ENCODE peak calls at places on chromosome 13, in five cellular contexts. One of them, this sample, is unnamed.

GRCh38 chr13:99931462-99931861 is 40.1 kb downstream of the ZIC5 start:
- DNase-seq in A549: no peak
- DNase-seq in heart left ventricle: no peak
- DNase-seq in breast epithelium: no peak
- DNase-seq in heart right ventricle: no peak
- DNase-seq in this sample: no peak

GRCh38 chr13:93413972-93414717 is 187.5 kb downstream of the GPC6 start:
- DNase-seq in breast epithelium: no peak
- DNase-seq in A549: no peak
- DNase-seq in heart left ventricle: no peak
- DNase-seq in heart right ventricle: no peak
- DNase-seq in this sample: no peak

GRCh38 chr13:73338389-73338788 is 279.6 kb downstream of the KLF5 start:
- DNase-seq in breast epithelium: no peak
- DNase-seq in A549: peak; percentile 39
- DNase-seq in heart left ventricle: no peak
- DNase-seq in heart right ventricle: no peak
- DNase-seq in this sample: no peak

GRCh38 chr13:39684531-39685137 is 29.2 kb downstream of the COG6 start:
- DNase-seq in A549: peak; percentile 28
- DNase-seq in breast epithelium: no peak
- DNase-seq in heart right ventricle: no peak
- DNase-seq in heart left ventricle: no peak
- DNase-seq in this sample: no peak

GRCh38 chr13:113586661-113587479 is 2.3 kb downstream of the TFDP1 start:
- DNase-seq in heart right ventricle: no peak
- DNase-seq in breast epithelium: no peak
- DNase-seq in A549: no peak
- DNase-seq in heart left ventricle: peak; percentile 24
- DNase-seq in this sample: no peak

GRCh38 chr13:103883152-103883551 is 816.9 kb upstream of the SLC10A2 start:
- DNase-seq in breast epithelium: peak; percentile 87
- DNase-seq in A549: peak; percentile 79
- DNase-seq in heart left ventricle: peak; percentile 89
- DNase-seq in heart right ventricle: peak; percentile 70
- DNase-seq in this sample: no peak

GRCh38 chr13:42847891-42848663 is 66.7 kb downstream of the FAM216B start:
- DNase-seq in breast epithelium: no peak
- DNase-seq in A549: no peak
- DNase-seq in heart right ventricle: no peak
- DNase-seq in heart left ventricle: no peak
- DNase-seq in this sample: no peak

GRCh38 chr13:65783383-65783782 is 1446.8 kb downstream of the PCDH9 start:
- DNase-seq in A549: no peak
- DNase-seq in heart left ventricle: no peak
- DNase-seq in heart right ventricle: no peak
- DNase-seq in breast epithelium: no peak
- DNase-seq in this sample: no peak

GRCh38 chr13:22278336-22278929 is 607.6 kb downstream of the FGF9 start:
- DNase-seq in heart right ventricle: peak; percentile 55
- DNase-seq in breast epithelium: peak; percentile 23
- DNase-seq in heart left ventricle: no peak
- DNase-seq in A549: peak; percentile 11
- DNase-seq in this sample: peak; percentile 73

GRCh38 chr13:50126378-50127016 is 111.3 kb downstream of the KCNRG start:
- DNase-seq in breast epithelium: no peak
- DNase-seq in heart right ventricle: no peak
- DNase-seq in A549: peak; percentile 62
- DNase-seq in heart left ventricle: no peak
- DNase-seq in this sample: no peak

GRCh38 chr13:103976371-103976770 is 910.2 kb upstream of the SLC10A2 start:
- DNase-seq in heart right ventricle: no peak
- DNase-seq in A549: no peak
- DNase-seq in heart left ventricle: no peak
- DNase-seq in breast epithelium: no peak
- DNase-seq in this sample: no peak

GRCh38 chr13:63942372-63942771 is 2526.7 kb upstream of the PCDH20 start:
- DNase-seq in heart right ventricle: no peak
- DNase-seq in breast epithelium: no peak
- DNase-seq in heart left ventricle: no peak
- DNase-seq in A549: no peak
- DNase-seq in this sample: no peak

GRCh38 chr13:114124921-114125320 is 7.5 kb downstream of the RASA3 start:
- DNase-seq in A549: no peak
- DNase-seq in heart left ventricle: no peak
- DNase-seq in breast epithelium: no peak
- DNase-seq in heart right ventricle: no peak
- DNase-seq in this sample: peak; percentile 56

GRCh38 chr13:37869506-37869755 is 141 bp downstream of the TRPC4 start:
- DNase-seq in breast epithelium: no peak
- DNase-seq in A549: no peak
- DNase-seq in heart left ventricle: no peak
- DNase-seq in heart right ventricle: no peak
- DNase-seq in this sample: no peak

GRCh38 chr13:29908411-29908810 is 58.0 kb upstream of the UBL3 start:
- DNase-seq in breast epithelium: no peak
- DNase-seq in A549: no peak
- DNase-seq in heart right ventricle: no peak
- DNase-seq in heart left ventricle: no peak
- DNase-seq in this sample: no peak

DNA sequence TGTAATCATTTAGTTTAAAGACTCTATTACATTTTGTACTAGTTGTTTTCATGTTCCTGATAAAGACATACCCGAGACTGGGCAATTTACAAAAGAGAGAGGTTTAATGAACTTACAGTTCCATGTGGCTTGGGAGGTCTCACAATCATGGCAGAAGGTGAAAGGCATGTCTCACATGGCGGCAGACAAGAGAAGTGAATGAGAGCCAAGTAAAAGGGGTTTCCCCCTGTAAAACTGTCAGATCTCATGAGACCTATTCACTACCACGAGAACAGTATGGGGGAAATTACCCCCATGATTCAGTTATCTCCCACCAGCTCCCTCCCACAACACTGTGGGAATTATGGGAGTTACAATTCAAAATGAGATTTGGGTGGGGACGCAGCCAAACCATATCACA is 129.2 kb downstream of the PAN3 start:
- DNase-seq in breast epithelium: no peak
- DNase-seq in heart left ventricle: no peak
- DNase-seq in heart right ventricle: no peak
- DNase-seq in A549: no peak
- DNase-seq in this sample: no peak
- H3K9me3 ChIP-seq in breast epithelium: no peaks in the 10 kb centered on the region
- H3K9me3 ChIP-seq in heart left ventricle: no peaks in the 10 kb centered on the region
- H3K9me3 ChIP-seq in heart right ventricle: no peaks in the 10 kb centered on the region
- H3K9me3 ChIP-seq in A549: no peaks in the 10 kb centered on the region
- H3K9me3 ChIP-seq in this sample: no peaks in the 10 kb centered on the region

GRCh38 chr13:97692628-97693027 is 258.7 kb downstream of the RAP2A start:
- DNase-seq in heart right ventricle: no peak
- DNase-seq in breast epithelium: no peak
- DNase-seq in heart left ventricle: no peak
- DNase-seq in A549: no peak
- DNase-seq in this sample: no peak
- H3K4me3 ChIP-seq in heart right ventricle: no peak overlapping the region
- H3K4me3 ChIP-seq in breast epithelium: no peak overlapping the region
- H3K4me3 ChIP-seq in heart left ventricle: no peak overlapping the region
- H3K4me3 ChIP-seq in A549: no peak overlapping the region
- H3K4me3 ChIP-seq in this sample: no peak overlapping the region

GRCh38 chr13:89827552-89827951 is 1519.9 kb upstream of the MIR17HG start:
- DNase-seq in A549: no peak
- DNase-seq in heart right ventricle: no peak
- DNase-seq in heart left ventricle: no peak
- DNase-seq in breast epithelium: no peak
- DNase-seq in this sample: no peak

GRCh38 chr13:89832827-89833226 is 1514.7 kb upstream of the MIR17HG start:
- DNase-seq in A549: peak; percentile 48
- DNase-seq in breast epithelium: no peak
- DNase-seq in heart left ventricle: no peak
- DNase-seq in heart right ventricle: no peak
- DNase-seq in this sample: no peak

DNA sequence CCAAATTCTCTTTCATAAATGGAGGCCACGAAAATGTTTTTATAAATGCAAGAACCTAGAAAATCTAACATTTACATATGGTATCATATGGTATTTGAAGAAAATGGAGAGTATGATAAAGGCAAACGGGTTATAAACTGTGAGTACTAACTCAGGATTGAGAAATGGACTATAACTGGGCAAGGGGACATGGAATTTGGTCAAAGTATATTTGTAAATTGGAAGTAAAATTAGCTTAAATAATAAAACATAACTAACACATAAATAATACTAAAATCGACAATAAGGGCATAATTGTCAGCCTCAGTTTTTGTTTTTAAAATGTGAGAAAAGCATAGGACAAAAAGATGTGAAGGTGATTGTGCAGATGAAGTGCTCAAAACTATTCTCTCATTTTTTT is 1516.3 kb upstream of the MIR17HG start:
- DNase-seq in A549: no peak
- DNase-seq in heart left ventricle: no peak
- DNase-seq in heart right ventricle: no peak
- DNase-seq in breast epithelium: no peak
- DNase-seq in this sample: no peak
- TF ChIP-seq CTCF in A549: no peak
- TF ChIP-seq CTCF in heart left ventricle: no peak
- TF ChIP-seq CTCF in heart right ventricle: no peak
- TF ChIP-seq CTCF in breast epithelium: no peak
- TF ChIP-seq CTCF in this sample: no peak

GRCh38 chr13:105541565-105541964 is 993.9 kb downstream of the EFNB2 start:
- DNase-seq in A549: no peak
- DNase-seq in breast epithelium: no peak
- DNase-seq in heart left ventricle: no peak
- DNase-seq in heart right ventricle: no peak
- DNase-seq in this sample: no peak
- H3K9me3 ChIP-seq in A549: no peaks in the 10 kb centered on the region
- H3K9me3 ChIP-seq in breast epithelium: no peaks in the 10 kb centered on the region
- H3K9me3 ChIP-seq in heart left ventricle: no peaks in the 10 kb centered on the region
- H3K9me3 ChIP-seq in heart right ventricle: no peaks in the 10 kb centered on the region
- H3K9me3 ChIP-seq in this sample: no peaks in the 10 kb centered on the region

GRCh38 chr13:45337803-45338202 is 3.2 kb downstream of the TPT1 start:
- DNase-seq in A549: no peak
- DNase-seq in heart left ventricle: no peak
- DNase-seq in heart right ventricle: no peak
- DNase-seq in breast epithelium: no peak
- DNase-seq in this sample: no peak
- H3K4me3 ChIP-seq in A549: peak overlapping the region; percentile 93
- H3K4me3 ChIP-seq in heart left ventricle: no peak overlapping the region
- H3K4me3 ChIP-seq in heart right ventricle: peak overlapping the region; percentile 92
- H3K4me3 ChIP-seq in breast epithelium: no peak overlapping the region
- H3K4me3 ChIP-seq in this sample: no peak overlapping the region

GRCh38 chr13:70622785-70623184 is 514.5 kb upstream of the KLHL1 start:
- DNase-seq in heart left ventricle: no peak
- DNase-seq in breast epithelium: no peak
- DNase-seq in heart right ventricle: no peak
- DNase-seq in A549: no peak
- DNase-seq in this sample: no peak

DNA sequence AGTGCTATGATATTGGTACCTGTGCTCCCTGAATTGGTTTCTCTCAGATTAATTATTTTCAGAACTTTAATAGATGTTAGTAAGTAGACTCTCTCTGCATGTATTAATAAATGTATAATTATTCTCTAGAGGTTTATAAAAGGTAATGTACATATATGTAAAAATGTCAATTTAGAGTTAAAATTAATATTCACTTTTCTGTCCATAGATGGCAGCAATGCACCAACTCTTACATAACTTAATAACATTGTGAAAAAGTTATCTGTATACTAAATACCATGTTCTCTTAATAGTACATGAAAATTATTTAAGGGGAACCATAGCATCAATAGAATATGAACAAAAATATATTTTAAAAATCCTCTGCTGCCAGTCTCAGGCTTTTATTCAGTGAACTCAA is 515.0 kb upstream of the KLHL1 start:
- DNase-seq in breast epithelium: no peak
- DNase-seq in A549: no peak
- DNase-seq in heart right ventricle: no peak
- DNase-seq in heart left ventricle: no peak
- DNase-seq in this sample: no peak
- TF ChIP-seq CTCF in breast epithelium: no peak
- TF ChIP-seq CTCF in A549: peak; percentile 26
- TF ChIP-seq CTCF in heart right ventricle: peak; percentile 33
- TF ChIP-seq CTCF in heart left ventricle: peak; percentile 20
- TF ChIP-seq CTCF in this sample: no peak

This sample was measured in ascending aorta.